ENCODE peak calls at places on chromosomes 5 and 9, in ten cellular contexts. C is Peyer's patch; L is ACHN; Y is mesendoderm; Z is left lung; R is NCI-H2029; T is RPMI7951; F is cardiac fibroblast; W is NCI-H1417; U is activated CD4-positive, alpha-beta T cell treated with anti-CD3 and anti-CD28 coated beads, Interleukin-2, amount 50 U/mL, for 4 hours. B is an unnamed sample.

GRCh38 chr9:22008662-22009562 is at the start of gene CDKN2B:
- DNase-seq in C (peak; percentile 96), L (peak; percentile 94), Y (peak; percentile 96), Z (peak; percentile 97), R (peak; percentile 94), T (peak; percentile 95), F (peak; percentile 98), W (no peak), U (peak; percentile 48), B (peak; percentile 80)

GRCh38 chr9:131657456-131657855 is 82.4 kb downstream of the RAPGEF1 start:
- DNase-seq in C (peak; percentile 75), L (no peak), Y (no peak), Z (no peak), R (no peak), T (peak; percentile 75), F (no peak), W (peak; percentile 38), U (no peak), B (no peak)

GRCh38 chr5:128271859-128272446 is 188.4 kb downstream of the SLC12A2 start:
- DNase-seq in C (no peak), L (no peak), Y (peak; percentile 56), Z (no peak), R (no peak), T (peak; percentile 27), F (peak; percentile 89), W (no peak), U (no peak), B (peak; percentile 43)

GRCh38 chr9:13491493-13492424 is 212.3 kb upstream of the MPDZ start:
- DNase-seq in C (no peak), L (no peak), Y (peak; percentile 65), Z (no peak), R (no peak), T (no peak), F (no peak), W (no peak), U (no peak), B (no peak)

GRCh38 chr5:6393596-6394194 is 15.3 kb upstream of the MED10 start:
- DNase-seq in C (no peak), L (no peak), Y (no peak), Z (no peak), R (peak; percentile 3), T (no peak), F (no peak), W (no peak), U (no peak), B (no peak)

GRCh38 chr9:76115396-76115795 is 224.9 kb downstream of the PCSK5 start:
- DNase-seq in C (no peak), L (no peak), Y (no peak), Z (no peak), R (no peak), T (no peak), F (peak; percentile 52), W (no peak), U (no peak), B (no peak)

GRCh38 chr5:56569051-56569450 is 246.3 kb upstream of the MAP3K1 start:
- DNase-seq in C (no peak), L (no peak), Y (no peak), Z (no peak), R (no peak), T (peak; percentile 31), F (peak; percentile 63), W (no peak), U (no peak), B (no peak)

GRCh38 chr9:93288341-93288740 is 104.4 kb downstream of the WNK2 start:
- DNase-seq in C (peak; percentile 37), L (no peak), Y (peak; percentile 54), Z (no peak), R (no peak), T (no peak), F (no peak), W (no peak), U (no peak), B (no peak)

GRCh38 chr9:137021979-137022619 is 5.9 kb downstream of the ABCA2 start:
- DNase-seq in C (peak; percentile 96), L (peak; percentile 64), Y (peak; percentile 93), Z (no peak), R (peak; percentile 95), T (peak; percentile 38), F (peak; percentile 35), W (peak; percentile 41), U (peak; percentile 64), B (peak; percentile 92)

GRCh38 chr5:144289277-144289676 is 118.6 kb downstream of the KCTD16 start:
- DNase-seq in C (no peak), L (no peak), Y (no peak), Z (no peak), R (no peak), T (no peak), F (no peak), W (no peak), U (no peak), B (no peak)

GRCh38 chr9:33818832-33819500 is 2.0 kb downstream of the UBE2R2 start:
- DNase-seq in C (no peak), L (no peak), Y (no peak), Z (no peak), R (no peak), T (peak; percentile 27), F (peak; percentile 35), W (no peak), U (no peak), B (no peak)

GRCh38 chr5:36209664-36210063 is 32.1 kb downstream of the NADK2 start:
- DNase-seq in C (no peak), L (no peak), Y (no peak), Z (no peak), R (no peak), T (peak; percentile 4), F (no peak), W (no peak), U (no peak), B (no peak)

GRCh38 chr5:120613729-120614128 is 149.6 kb downstream of the PRR16 start:
- DNase-seq in C (no peak), L (peak; percentile 52), Y (no peak), Z (no peak), R (no peak), T (no peak), F (no peak), W (no peak), U (no peak), B (no peak)

GRCh38 chr9:110153431-110153830 is 54.5 kb downstream of the C9orf152 start:
- DNase-seq in C (no peak), L (no peak), Y (no peak), Z (no peak), R (no peak), T (no peak), F (no peak), W (no peak), U (no peak), B (no peak)

GRCh38 chr9:6842584-6842947 is 84.8 kb downstream of the KDM4C start:
- DNase-seq in C (no peak), L (no peak), Y (no peak), Z (no peak), R (no peak), T (peak; percentile 23), F (peak; percentile 40), W (no peak), U (no peak), B (no peak)

GRCh38 chr9:104009853-104010252 is 84.3 kb upstream of the SMC2 start:
- DNase-seq in C (no peak), L (no peak), Y (no peak), Z (no peak), R (peak; percentile 78), T (peak; percentile 19), F (peak; percentile 15), W (no peak), U (no peak), B (no peak)

GRCh38 chr5:61327761-61328753 is 4.0 kb upstream of the ZSWIM6 start:
- DNase-seq in C (no peak), L (peak; percentile 62), Y (peak; percentile 75), Z (no peak), R (no peak), T (peak; percentile 88), F (peak; percentile 80), W (no peak), U (no peak), B (no peak)

GRCh38 chr5:175279506-175279905 is 164.5 kb downstream of the DRD1 start:
- DNase-seq in C (no peak), L (no peak), Y (no peak), Z (no peak), R (no peak), T (no peak), F (no peak), W (no peak), U (no peak), B (no peak)

GRCh38 chr5:44002381-44002901 is 386.8 kb downstream of the FGF10 start:
- DNase-seq in C (no peak), L (no peak), Y (no peak), Z (peak; percentile 50), R (peak; percentile 63), T (no peak), F (peak; percentile 21), W (no peak), U (no peak), B (peak; percentile 2)

GRCh38 chr5:38697013-38697412 is 140.6 kb upstream of the LIFR start:
- DNase-seq in C (no peak), L (no peak), Y (peak; percentile 93), Z (no peak), R (no peak), T (no peak), F (peak; percentile 68), W (no peak), U (no peak), B (no peak)

GRCh38 chr9:136807281-136808074 is at the start of gene RABL6:
- DNase-seq in C (peak; percentile 88), L (peak; percentile 74), Y (peak; percentile 75), Z (peak; percentile 79), R (peak; percentile 56), T (peak; percentile 62), F (peak; percentile 75), W (peak; percentile 94), U (peak; percentile 68), B (no peak)

GRCh38 chr5:16983022-16983639 is 47.0 kb upstream of the MYO10 start:
- DNase-seq in C (peak; percentile 73), L (no peak), Y (no peak), Z (no peak), R (no peak), T (peak; percentile 60), F (peak; percentile 37), W (no peak), U (no peak), B (no peak)

GRCh38 chr5:88727705-88728313 is 155.2 kb downstream of the MEF2C start:
- DNase-seq in C (no peak), L (peak; percentile 32), Y (peak; percentile 4), Z (no peak), R (no peak), T (peak; percentile 11), F (peak; percentile 50), W (no peak), U (no peak), B (peak; percentile 15)

GRCh38 chr5:174589599-174589998 is 134.8 kb upstream of the MSX2 start:
- DNase-seq in C (no peak), L (no peak), Y (no peak), Z (no peak), R (no peak), T (peak; percentile 78), F (no peak), W (no peak), U (no peak), B (no peak)

GRCh38 chr9:70145981-70146380 is 102.3 kb downstream of the MAMDC2 start:
- DNase-seq in C (no peak), L (no peak), Y (no peak), Z (no peak), R (no peak), T (no peak), F (no peak), W (no peak), U (no peak), B (no peak)

GRCh38 chr5:53446908-53447307 is 33.5 kb upstream of the FST start:
- DNase-seq in C (no peak), L (no peak), Y (no peak), Z (no peak), R (no peak), T (no peak), F (peak; percentile 10), W (no peak), U (no peak), B (no peak)